ENCODE peak calls at places on chromosome 18, in four cellular contexts. One of them, this sample, is unnamed.

GRCh38 chr18:28087173-28087563 is 89.8 kb downstream of the CDH2 start:
- DNase-seq in lower lobe of right lung: no peak
- DNase-seq in type B pancreatic cell: no peak
- DNase-seq in neural progenitor cell: no peak
- DNase-seq in this sample: no peak

GRCh38 chr18:23716516-23716915 is 27.3 kb downstream of the LAMA3 start:
- DNase-seq in type B pancreatic cell: no peak
- DNase-seq in neural progenitor cell: no peak
- DNase-seq in lower lobe of right lung: no peak
- DNase-seq in this sample: no peak

GRCh38 chr18:58788971-58789797 is 75.5 kb upstream of the ZNF532 start:
- DNase-seq in type B pancreatic cell: no peak
- DNase-seq in neural progenitor cell: peak
- DNase-seq in lower lobe of right lung: no peak
- DNase-seq in this sample: no peak

GRCh38 chr18:28469946-28470345 is 293.0 kb upstream of the CDH2 start:
- DNase-seq in type B pancreatic cell: no peak
- DNase-seq in neural progenitor cell: no peak
- DNase-seq in lower lobe of right lung: no peak
- DNase-seq in this sample: no peak

GRCh38 chr18:13381907-13382682 is 163.5 kb downstream of the LDLRAD4 start:
- DNase-seq in type B pancreatic cell: no peak
- DNase-seq in neural progenitor cell: no peak
- DNase-seq in lower lobe of right lung: peak
- DNase-seq in this sample: peak

GRCh38 chr18:70454705-70455322 is 166.0 kb downstream of the SOCS6 start:
- DNase-seq in neural progenitor cell: peak
- DNase-seq in type B pancreatic cell: no peak
- DNase-seq in lower lobe of right lung: no peak
- DNase-seq in this sample: peak

GRCh38 chr18:54647176-54647575 is 56.1 kb downstream of the DYNAP start:
- DNase-seq in lower lobe of right lung: no peak
- DNase-seq in neural progenitor cell: peak
- DNase-seq in type B pancreatic cell: no peak
- DNase-seq in this sample: no peak

GRCh38 chr18:31652875-31653274 is 31.5 kb downstream of the B4GALT6 start:
- DNase-seq in neural progenitor cell: no peak
- DNase-seq in lower lobe of right lung: no peak
- DNase-seq in type B pancreatic cell: no peak
- DNase-seq in this sample: no peak

GRCh38 chr18:57780318-57781127 is 22.6 kb downstream of the ATP8B1 start:
- DNase-seq in lower lobe of right lung: no peak
- DNase-seq in type B pancreatic cell: no peak
- DNase-seq in neural progenitor cell: no peak
- DNase-seq in this sample: peak

GRCh38 chr18:25561923-25562322 is 210.0 kb upstream of the ZNF521 start:
- DNase-seq in lower lobe of right lung: no peak
- DNase-seq in type B pancreatic cell: no peak
- DNase-seq in neural progenitor cell: peak
- DNase-seq in this sample: peak

GRCh38 chr18:55220523-55220922 is 261.3 kb upstream of the CCDC68 start:
- DNase-seq in lower lobe of right lung: no peak
- DNase-seq in type B pancreatic cell: no peak
- DNase-seq in neural progenitor cell: no peak
- DNase-seq in this sample: peak

GRCh38 chr18:28365406-28365805 is 188.5 kb upstream of the CDH2 start:
- DNase-seq in lower lobe of right lung: no peak
- DNase-seq in type B pancreatic cell: no peak
- DNase-seq in neural progenitor cell: no peak
- DNase-seq in this sample: no peak

GRCh38 chr18:28041366-28041765 is 135.6 kb downstream of the CDH2 start:
- DNase-seq in lower lobe of right lung: no peak
- DNase-seq in neural progenitor cell: peak
- DNase-seq in type B pancreatic cell: no peak
- DNase-seq in this sample: no peak

GRCh38 chr18:77635441-77635840 is 385.8 kb downstream of the GALR1 start:
- DNase-seq in type B pancreatic cell: no peak
- DNase-seq in lower lobe of right lung: no peak
- DNase-seq in neural progenitor cell: no peak
- DNase-seq in this sample: no peak

GRCh38 chr18:68791801-68792200 is 6.1 kb upstream of the CCDC102B start:
- DNase-seq in type B pancreatic cell: no peak
- DNase-seq in neural progenitor cell: no peak
- DNase-seq in lower lobe of right lung: no peak
- DNase-seq in this sample: no peak

GRCh38 chr18:25675123-25675850 is 323.3 kb upstream of the ZNF521 start:
- DNase-seq in lower lobe of right lung: no peak
- DNase-seq in neural progenitor cell: peak
- DNase-seq in type B pancreatic cell: no peak
- DNase-seq in this sample: no peak

GRCh38 chr18:59180150-59180845 is 39.7 kb upstream of the GRP start:
- DNase-seq in lower lobe of right lung: no peak
- DNase-seq in type B pancreatic cell: no peak
- DNase-seq in neural progenitor cell: no peak
- DNase-seq in this sample: no peak

GRCh38 chr18:22170421-22171262 is 1.3 kb downstream of the GATA6 start:
- DNase-seq in type B pancreatic cell: no peak
- DNase-seq in neural progenitor cell: peak
- DNase-seq in lower lobe of right lung: peak
- DNase-seq in this sample: no peak

GRCh38 chr18:75784413-75784812 is 356.9 kb upstream of the SMIM21 start:
- DNase-seq in neural progenitor cell: no peak
- DNase-seq in type B pancreatic cell: no peak
- DNase-seq in lower lobe of right lung: no peak
- DNase-seq in this sample: no peak

GRCh38 chr18:24427484-24427883 is 1.0 kb downstream of the IMPACT start:
- DNase-seq in neural progenitor cell: peak
- DNase-seq in type B pancreatic cell: no peak
- DNase-seq in lower lobe of right lung: no peak
- DNase-seq in this sample: no peak

GRCh38 chr18:58535340-58536186 is 93.3 kb downstream of the ALPK2 start:
- DNase-seq in lower lobe of right lung: no peak
- DNase-seq in neural progenitor cell: no peak
- DNase-seq in type B pancreatic cell: no peak
- DNase-seq in this sample: peak

GRCh38 chr18:13797157-13797611 is 26.8 kb upstream of the MC5R start:
- DNase-seq in neural progenitor cell: no peak
- DNase-seq in lower lobe of right lung: no peak
- DNase-seq in type B pancreatic cell: no peak
- DNase-seq in this sample: no peak

GRCh38 chr18:30514059-30514458 is 528.5 kb downstream of the DSC3 start:
- DNase-seq in type B pancreatic cell: no peak
- DNase-seq in lower lobe of right lung: no peak
- DNase-seq in neural progenitor cell: no peak
- DNase-seq in this sample: no peak

GRCh38 chr18:55324166-55324565 is 263.8 kb downstream of the TCF4 start:
- DNase-seq in lower lobe of right lung: no peak
- DNase-seq in neural progenitor cell: no peak
- DNase-seq in type B pancreatic cell: no peak
- DNase-seq in this sample: no peak

GRCh38 chr18:78984941-78985784 is 5.5 kb downstream of the SALL3 start:
- DNase-seq in neural progenitor cell: peak
- DNase-seq in lower lobe of right lung: no peak
- DNase-seq in type B pancreatic cell: no peak
- DNase-seq in this sample: peak

GRCh38 chr18:51340332-51340731 is 142.9 kb upstream of the MEX3C start:
- DNase-seq in type B pancreatic cell: no peak
- DNase-seq in lower lobe of right lung: no peak
- DNase-seq in neural progenitor cell: no peak
- DNase-seq in this sample: no peak

GRCh38 chr18:75173758-75174157 is 35.2 kb downstream of the PTGR3 start:
- DNase-seq in lower lobe of right lung: no peak
- DNase-seq in neural progenitor cell: no peak
- DNase-seq in type B pancreatic cell: no peak
- DNase-seq in this sample: no peak

GRCh38 chr18:45837283-45838070 is 12.0 kb downstream of the SIGLEC15 start:
- DNase-seq in type B pancreatic cell: no peak
- DNase-seq in neural progenitor cell: peak
- DNase-seq in lower lobe of right lung: peak
- DNase-seq in this sample: no peak
- TF ChIP-seq CTCF in type B pancreatic cell: peak
- TF ChIP-seq CTCF in neural progenitor cell: peak
- TF ChIP-seq CTCF in lower lobe of right lung: peak
- TF ChIP-seq CTCF in this sample: peak

DNA sequence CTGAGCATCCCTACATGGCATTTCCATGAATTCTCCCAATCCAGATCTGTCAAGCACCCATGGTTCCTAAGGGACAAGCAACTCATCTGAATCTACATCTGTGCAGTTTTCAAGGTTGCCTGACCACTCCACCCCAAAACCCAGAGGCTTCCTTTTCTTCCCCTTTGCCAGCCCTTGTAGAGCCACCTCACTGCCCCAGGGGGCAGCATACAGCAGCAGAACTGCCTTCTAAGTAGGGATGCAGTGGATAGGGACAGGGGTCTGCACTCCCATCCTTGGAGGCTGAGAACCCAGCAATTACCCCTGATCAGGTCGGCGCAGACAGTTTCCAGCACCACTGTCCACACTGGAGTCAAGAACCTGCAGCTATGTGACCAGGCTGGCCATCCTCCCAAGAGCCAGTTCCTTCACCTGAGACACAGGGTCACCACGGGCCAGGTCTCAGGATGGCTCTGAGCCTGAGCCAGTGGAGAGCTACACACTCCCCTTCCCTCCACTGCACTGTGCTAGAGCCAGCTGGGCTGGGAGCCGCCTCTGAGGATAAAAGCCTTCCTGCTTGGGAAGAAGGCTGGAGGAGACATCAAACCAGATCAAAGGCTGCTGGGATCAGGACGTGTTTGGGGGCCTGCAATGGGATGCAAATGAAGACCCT is 283.1 kb downstream of the CELF4 start:
- DNase-seq in type B pancreatic cell: no peak
- DNase-seq in neural progenitor cell: peak
- DNase-seq in lower lobe of right lung: no peak
- DNase-seq in this sample: no peak
- TF ChIP-seq CTCF in type B pancreatic cell: peak
- TF ChIP-seq CTCF in neural progenitor cell: peak
- TF ChIP-seq CTCF in lower lobe of right lung: no peak
- TF ChIP-seq CTCF in this sample: peak

GRCh38 chr18:3595282-3596273 is 145.6 kb downstream of the TGIF1 start:
- DNase-seq in neural progenitor cell: no peak
- DNase-seq in lower lobe of right lung: no peak
- DNase-seq in type B pancreatic cell: no peak
- DNase-seq in this sample: peak

GRCh38 chr18:3594760-3595241 is 144.8 kb downstream of the TGIF1 start:
- DNase-seq in neural progenitor cell: peak
- DNase-seq in lower lobe of right lung: no peak
- DNase-seq in type B pancreatic cell: no peak
- DNase-seq in this sample: no peak

GRCh38 chr18:3593381-3593903 is 143.5 kb downstream of the TGIF1 start:
- DNase-seq in lower lobe of right lung: no peak
- DNase-seq in neural progenitor cell: peak
- DNase-seq in type B pancreatic cell: no peak
- DNase-seq in this sample: no peak

GRCh38 chr18:3592864-3593263 is 142.9 kb downstream of the TGIF1 start:
- DNase-seq in neural progenitor cell: no peak
- DNase-seq in type B pancreatic cell: no peak
- DNase-seq in lower lobe of right lung: no peak
- DNase-seq in this sample: no peak

DNA sequence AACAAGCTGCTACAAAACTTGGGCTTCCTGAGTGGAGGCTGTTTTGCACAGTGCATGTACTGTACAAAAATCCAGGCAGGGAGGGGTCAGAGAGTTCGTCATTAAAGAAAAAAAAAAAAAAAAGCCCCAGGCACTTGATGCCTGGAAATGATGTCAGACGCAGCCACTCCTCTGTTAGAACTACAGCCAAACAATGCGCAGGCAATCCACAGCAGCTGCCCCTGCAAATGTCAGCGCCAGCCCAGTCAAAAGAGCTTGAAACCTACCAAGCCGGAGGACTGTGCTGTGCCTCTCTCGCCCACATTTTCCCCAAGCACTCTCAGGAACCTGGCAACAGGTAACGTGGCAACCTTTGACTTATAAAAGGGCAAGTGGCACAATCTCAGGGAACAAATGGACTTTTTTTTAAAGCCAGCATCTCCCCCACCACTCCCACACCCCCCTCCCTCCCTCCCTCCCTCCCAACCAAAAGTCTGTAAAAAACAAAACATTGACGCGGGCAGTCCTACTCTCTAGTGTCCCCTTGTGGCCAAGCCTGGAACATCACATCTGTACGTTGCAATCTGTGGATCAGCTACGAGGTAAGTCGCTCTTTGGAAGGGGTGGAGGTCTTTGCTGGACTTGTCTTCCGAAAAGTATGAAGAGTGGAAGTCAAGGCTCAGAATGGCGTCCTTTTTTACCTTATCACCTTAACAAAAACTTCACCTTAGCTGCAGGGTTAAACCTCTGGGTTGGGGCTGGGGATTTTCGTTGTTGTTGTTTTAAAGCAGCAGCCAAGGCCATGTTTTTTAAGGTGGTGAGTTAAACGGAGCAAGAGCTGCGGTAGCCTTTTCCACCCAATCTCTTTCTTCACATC is 144.2 kb downstream of the TGIF1 start:
- DNase-seq in lower lobe of right lung: peak
- DNase-seq in type B pancreatic cell: peak
- DNase-seq in neural progenitor cell: peak
- DNase-seq in this sample: peak
- TF ChIP-seq CTCF in lower lobe of right lung: peak
- TF ChIP-seq CTCF in type B pancreatic cell: peak
- TF ChIP-seq CTCF in neural progenitor cell: peak
- TF ChIP-seq CTCF in this sample: peak

GRCh38 chr18:60826346-60826745 is 453.8 kb upstream of the MC4R start:
- DNase-seq in lower lobe of right lung: no peak
- DNase-seq in neural progenitor cell: peak
- DNase-seq in type B pancreatic cell: no peak
- DNase-seq in this sample: no peak
- TF ChIP-seq CTCF in lower lobe of right lung: no peak
- TF ChIP-seq CTCF in neural progenitor cell: peak
- TF ChIP-seq CTCF in type B pancreatic cell: no peak
- TF ChIP-seq CTCF in this sample: no peak

DNA sequence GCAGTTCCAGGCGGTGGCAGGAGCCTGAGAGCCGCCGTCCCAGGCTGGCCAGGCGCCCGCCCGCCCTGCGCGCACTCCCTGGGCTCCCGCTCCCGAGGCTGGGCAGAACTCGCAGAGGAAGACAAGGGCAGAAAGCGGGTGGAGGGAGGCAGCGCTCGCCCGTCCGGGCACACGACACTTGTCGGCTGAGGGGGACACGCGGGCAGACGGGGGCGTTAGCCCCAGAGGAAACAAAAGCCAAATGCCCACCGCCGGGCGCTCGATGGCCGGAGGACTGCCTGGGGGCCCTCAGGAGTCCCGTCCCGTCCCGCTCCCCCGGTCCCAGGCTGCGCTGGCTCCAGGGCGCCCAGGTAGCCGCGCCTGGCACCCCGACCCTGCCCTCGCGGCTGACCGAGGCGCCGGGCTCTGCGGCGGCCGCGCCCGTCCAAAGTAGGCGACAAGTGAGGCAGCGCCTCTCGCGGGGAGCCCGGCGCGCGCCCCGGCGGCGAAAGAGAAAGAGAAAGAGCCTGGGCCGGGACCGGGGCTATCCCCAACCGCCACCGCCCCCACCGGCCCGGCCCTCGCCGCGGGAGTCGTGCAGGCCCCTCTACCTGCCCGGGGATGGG is 491 bp downstream of the L3MBTL4 start:
- DNase-seq in type B pancreatic cell: no peak
- DNase-seq in lower lobe of right lung: peak
- DNase-seq in neural progenitor cell: peak
- DNase-seq in this sample: peak
- TF ChIP-seq CTCF in type B pancreatic cell: peak
- TF ChIP-seq CTCF in lower lobe of right lung: peak
- TF ChIP-seq CTCF in neural progenitor cell: peak
- TF ChIP-seq CTCF in this sample: no peak

This sample was measured in GM10248.